ENCODE peak calls at places on chromosomes 7 and 10, in four cellular contexts. E is trophoblast cell, O is aorta, U is lung. M is an unnamed sample.
A peak's percentile ranks its signal among the peaks of the same experiment; 100 is the strongest.

GRCh38 chr10:12042409-12042796 is 206 bp downstream of the UPF2 start:
- DNase-seq in O (peak; percentile 68), U (peak; percentile 51), E (no peak), M (peak; percentile 13)

GRCh38 chr7:32062150-32062549 is 8.1 kb downstream of the PDE1C start:
- DNase-seq in U (peak; percentile 49), E (peak; percentile 5), O (peak; percentile 56), M (peak; percentile 73)

GRCh38 chr10:44437837-44438752 is 53.2 kb upstream of the CXCL12 start:
- DNase-seq in O (peak; percentile 76), E (no peak), U (no peak), M (no peak)

GRCh38 chr7:4270941-4271715 is 411.0 kb upstream of the FOXK1 start:
- DNase-seq in O (no peak), E (no peak), U (no peak), M (no peak)

GRCh38 chr10:124448696-124449169 is 1.1 kb downstream of the NKX1-2 start:
- DNase-seq in U (no peak), E (no peak), O (no peak), M (no peak)

GRCh38 chr10:6173203-6173602 is 29.5 kb upstream of the PFKFB3 start:
- DNase-seq in O (peak; percentile 61), E (no peak), U (no peak), M (peak; percentile 27)

GRCh38 chr10:15504101-15504840 is 133.2 kb upstream of the FAM171A1 start:
- DNase-seq in O (no peak), E (no peak), U (no peak), M (no peak)

GRCh38 chr10:51176976-51177690 is 102.8 kb downstream of the PRKG1 start:
- DNase-seq in U (no peak), E (no peak), O (no peak), M (no peak)

GRCh38 chr7:70502117-70502516 is 629.8 kb upstream of the GALNT17 start:
- DNase-seq in U (no peak), E (no peak), O (no peak), M (no peak)

GRCh38 chr10:127563718-127564553 is 14.8 kb downstream of the NPS start:
- DNase-seq in E (peak; percentile 8), U (peak; percentile 42), O (no peak), M (peak; percentile 51)

GRCh38 chr10:37285063-37285462 is 159.7 kb downstream of the ANKRD30A start:
- DNase-seq in E (no peak), O (no peak), U (no peak), M (no peak)
- H3K9me3 ChIP-seq in E (peaks cover 31% of the 10 kb centered on the region), O (peaks cover 10% of the 10 kb centered on the region), U (peaks cover 2% of the 10 kb centered on the region), M (peaks cover 13% of the 10 kb centered on the region)

DNA sequence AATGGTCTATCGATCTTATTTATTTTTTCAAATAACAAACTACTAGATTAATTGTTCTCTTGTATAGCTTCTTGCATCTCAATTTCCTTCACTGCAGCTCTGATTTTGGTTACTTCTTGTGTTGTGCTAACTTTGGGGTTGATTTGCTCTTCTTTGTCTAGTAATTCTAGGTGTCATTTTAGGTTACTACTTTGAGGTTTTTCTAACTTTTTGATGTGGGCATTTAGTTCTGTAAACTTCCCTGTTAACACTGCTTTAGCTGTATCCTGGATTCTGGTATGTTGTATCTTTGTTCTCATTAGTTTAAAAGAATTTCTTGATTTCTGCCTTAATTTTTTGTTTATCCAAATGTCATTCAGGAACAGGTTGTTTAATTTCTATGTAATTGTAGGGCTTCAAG is 1188.0 kb downstream of the DNAJB9 start:
- DNase-seq in E (no peak), U (no peak), O (no peak), M (no peak)
- H3K9me3 ChIP-seq in E (peaks cover 3% of the 10 kb centered on the region), U (no peaks in the 10 kb centered on the region), O (no peaks in the 10 kb centered on the region), M (peaks cover 9% of the 10 kb centered on the region)

DNA sequence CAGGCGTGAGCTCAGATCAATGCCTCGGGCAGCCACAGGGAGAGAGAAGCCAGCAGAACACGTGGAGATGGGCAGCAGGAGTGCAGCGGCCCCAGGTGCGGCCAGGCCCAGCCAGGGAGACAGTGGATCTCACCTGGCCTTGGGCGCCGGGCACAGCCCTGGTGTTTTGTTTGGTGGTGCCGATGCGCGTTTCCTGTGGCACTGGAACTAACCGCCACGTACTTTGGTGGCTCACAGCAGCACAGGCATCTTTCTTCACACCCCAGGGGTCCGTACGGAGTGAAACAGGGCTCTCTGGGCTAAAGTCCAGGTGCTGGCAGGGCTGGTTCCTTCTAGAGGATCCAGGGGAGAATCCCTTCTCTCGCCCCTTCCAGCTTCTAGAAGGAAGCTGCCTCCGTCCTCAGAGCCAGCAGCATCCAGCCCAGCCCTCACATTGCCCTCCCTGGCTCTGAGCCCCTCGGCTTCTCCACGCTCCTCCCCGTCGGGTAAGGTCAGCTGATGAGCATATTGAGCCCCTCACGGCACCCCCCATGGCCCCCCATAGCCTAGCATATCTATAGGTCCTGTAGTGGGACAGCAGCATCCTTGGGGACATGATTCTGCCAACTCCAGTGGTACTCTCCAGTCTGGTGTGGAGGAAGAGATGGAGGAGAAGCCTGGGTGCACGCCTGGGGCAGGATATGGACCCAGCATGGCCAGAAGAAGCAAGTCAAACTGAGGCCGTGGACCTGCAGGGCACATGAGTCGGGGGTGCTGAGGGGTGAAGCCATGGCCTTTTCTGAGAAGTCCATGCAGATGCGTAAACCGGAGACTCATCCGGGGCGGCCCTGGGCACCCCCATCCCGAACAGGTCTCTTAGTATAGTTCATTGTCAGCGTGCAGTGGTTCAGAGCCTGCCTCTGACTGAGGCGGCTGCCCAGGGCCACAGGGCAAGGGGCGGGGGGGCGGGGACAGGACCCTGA is 43.4 kb upstream of the PPP2R2D start:
- DNase-seq in U (no peak), O (no peak), E (no peak), M (peak; percentile 2)
- H3K9me3 ChIP-seq in U (no peaks in the 10 kb centered on the region), O (no peaks in the 10 kb centered on the region), E (no peaks in the 10 kb centered on the region), M (no peaks in the 10 kb centered on the region)

DNA sequence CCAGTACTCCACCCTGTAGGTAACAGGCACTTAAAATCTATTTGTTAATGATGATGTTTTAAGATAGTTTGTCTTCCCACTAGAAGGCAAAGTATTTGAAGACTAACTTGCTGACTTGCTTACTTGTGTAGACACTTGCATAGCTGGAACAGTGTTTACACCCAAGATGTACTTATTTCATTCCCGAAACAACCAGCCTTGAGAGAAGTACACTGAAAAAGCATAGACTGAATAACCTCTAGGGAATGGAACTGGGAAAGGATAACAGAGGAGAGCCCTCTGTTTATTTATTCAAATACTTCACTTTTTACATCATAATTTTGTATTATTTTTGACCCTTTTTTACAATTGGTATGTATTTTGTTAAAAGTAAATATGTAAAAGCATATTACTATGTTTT is 33.1 kb upstream of the TMEM26 start:
- DNase-seq in E (no peak), U (no peak), O (no peak), M (no peak)
- H3K9me3 ChIP-seq in E (no peaks in the 10 kb centered on the region), U (no peaks in the 10 kb centered on the region), O (no peaks in the 10 kb centered on the region), M (no peaks in the 10 kb centered on the region)